ENCODE peak calls at places on chromosome 1, in nine cellular contexts. Y, T, K, J, I, B, H, X and L are unnamed samples.

GRCh38 chr1:162302660-162303344 is 73.9 kb downstream of the SPATA46 start:
- DNase-seq in H (no peak), T (peak), X (no peak), I (peak), Y (no peak), J (no peak), B (no peak), K (no peak), L (no peak)

GRCh38 chr1:15727424-15727823 is 8.6 kb upstream of the SLC25A34 start:
- DNase-seq in B (no peak), I (no peak), T (no peak), H (no peak), J (no peak), X (no peak), K (no peak), Y (no peak), L (no peak)

GRCh38 chr1:63757334-63757733 is 16.5 kb upstream of the ROR1 start:
- DNase-seq in I (no peak), J (no peak), H (no peak), T (no peak), K (no peak), X (no peak), B (no peak), Y (no peak), L (no peak)

GRCh38 chr1:11543392-11543791 is 64.4 kb downstream of the DISP3 start:
- DNase-seq in K (no peak), H (no peak), T (no peak), B (no peak), Y (no peak), J (no peak), I (no peak), X (no peak), L (no peak)

GRCh38 chr1:45230537-45230936 is 24.1 kb upstream of the ZSWIM5 start:
- DNase-seq in B (no peak), Y (no peak), J (no peak), I (no peak), K (no peak), X (peak), T (no peak), H (no peak), L (no peak)

GRCh38 chr1:24910751-24911650 is 19.1 kb downstream of the RUNX3 start:
- DNase-seq in I (no peak), T (peak), X (peak), Y (peak), H (no peak), J (no peak), B (no peak), K (peak), L (no peak)

GRCh38 chr1:99704356-99704816 is 58.5 kb downstream of the PALMD start:
- DNase-seq in X (peak), B (no peak), H (no peak), Y (no peak), J (no peak), K (no peak), I (no peak), T (no peak), L (no peak)

GRCh38 chr1:29260531-29260930 is 24.2 kb downstream of the PTPRU start:
- DNase-seq in X (no peak), K (no peak), Y (no peak), H (no peak), T (no peak), J (peak), I (no peak), B (no peak), L (no peak)

GRCh38 chr1:5119496-5120234 is 465.3 kb downstream of the AJAP1 start:
- DNase-seq in J (no peak), K (no peak), T (no peak), B (no peak), Y (peak), I (no peak), X (no peak), H (no peak), L (no peak)

GRCh38 chr1:38780133-38780532 is 79.4 kb downstream of the RRAGC start:
- DNase-seq in Y (no peak), B (no peak), K (no peak), T (no peak), X (no peak), H (no peak), J (no peak), I (no peak), L (no peak)

GRCh38 chr1:228500143-228500736 is 13.1 kb downstream of the RNF187 start:
- DNase-seq in X (no peak), B (peak), H (no peak), I (no peak), K (no peak), J (no peak), Y (no peak), T (no peak), L (no peak)

GRCh38 chr1:238558156-238558555 is 667.4 kb upstream of the ZP4 start:
- DNase-seq in T (peak), I (no peak), H (no peak), Y (no peak), B (no peak), J (no peak), X (no peak), K (no peak), L (no peak)

GRCh38 chr1:182101415-182102041 is 40.0 kb upstream of the ZNF648 start:
- DNase-seq in K (no peak), J (no peak), I (no peak), T (peak), X (peak), Y (no peak), B (no peak), H (no peak), L (no peak)

GRCh38 chr1:157198619-157199420 is 60.6 kb upstream of the ETV3 start:
- DNase-seq in T (no peak), K (no peak), J (no peak), Y (no peak), I (no peak), H (no peak), X (no peak), B (no peak), L (no peak)

GRCh38 chr1:40944841-40945430 is 34.6 kb upstream of the CTPS1 start:
- DNase-seq in K (no peak), X (no peak), Y (no peak), T (peak), J (no peak), H (no peak), I (peak), B (no peak), L (no peak)

GRCh38 chr1:27416387-27417111 is 24.1 kb downstream of the GPR3 start:
- DNase-seq in X (peak), I (no peak), Y (peak), H (no peak), K (no peak), T (peak), B (peak), J (no peak), L (peak)

GRCh38 chr1:224340711-224341384 is 10.9 kb upstream of the NVL start:
- DNase-seq in H (no peak), X (peak), J (peak), I (no peak), T (no peak), K (no peak), B (no peak), Y (peak), L (no peak)

GRCh38 chr1:222781251-222781650 is 33.6 kb upstream of the DISP1 start:
- DNase-seq in Y (no peak), X (no peak), H (no peak), B (no peak), J (no peak), T (no peak), K (no peak), I (no peak), L (no peak)

GRCh38 chr1:220843481-220844011 is 35.7 kb upstream of the HLX start:
- DNase-seq in J (no peak), K (no peak), B (no peak), H (no peak), Y (no peak), X (no peak), T (peak), I (no peak), L (no peak)

DNA sequence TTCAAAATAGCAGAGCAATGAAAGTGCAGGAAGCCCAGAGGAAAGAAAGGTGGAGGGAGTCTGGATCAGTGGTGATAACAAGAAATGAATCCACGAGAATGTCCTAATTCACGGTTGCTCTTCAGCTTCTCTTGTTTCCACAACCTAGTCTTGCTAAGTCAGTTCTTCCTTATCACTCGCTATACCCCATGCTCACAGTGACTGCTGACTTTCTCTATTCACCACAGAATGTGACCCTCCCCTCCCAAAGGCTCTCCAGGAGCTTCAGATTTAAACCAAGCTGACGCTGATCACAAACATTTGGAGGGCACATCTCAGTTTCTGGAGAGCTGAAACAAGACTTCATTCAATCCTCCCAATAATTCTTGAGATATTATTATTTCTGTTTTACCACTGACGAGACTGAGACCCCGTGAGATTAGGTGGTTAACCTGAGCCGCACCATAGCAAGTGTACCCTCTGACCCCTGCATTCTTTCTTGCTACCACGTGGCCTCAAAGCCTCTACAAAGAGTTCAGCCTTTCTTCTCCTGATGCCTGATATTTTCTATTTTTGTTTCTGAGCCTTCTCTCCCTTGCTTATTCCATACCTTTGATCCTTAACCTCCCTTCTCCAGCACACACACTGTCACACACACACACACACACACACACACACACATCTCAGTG is 10.7 kb upstream of the CCN1 start:
- DNase-seq in J (no peak), I (no peak), H (no peak), B (no peak), Y (no peak), T (no peak), K (no peak), X (no peak), L (no peak)
- H3K27ac ChIP-seq in J (peak), I (peak), H (peak), B (peak), Y (no peak), T (peak), K (no peak), X (peak), L (no peak)

GRCh38 chr1:3330771-3331245 is 123.7 kb upstream of the ARHGEF16 start:
- DNase-seq in X (no peak), Y (no peak), B (no peak), I (no peak), H (no peak), J (no peak), T (no peak), K (no peak), L (no peak)
- H3K27ac ChIP-seq in X (no peak), Y (no peak), B (peak), I (no peak), H (no peak), J (no peak), T (no peak), K (no peak), L (no peak)

DNA sequence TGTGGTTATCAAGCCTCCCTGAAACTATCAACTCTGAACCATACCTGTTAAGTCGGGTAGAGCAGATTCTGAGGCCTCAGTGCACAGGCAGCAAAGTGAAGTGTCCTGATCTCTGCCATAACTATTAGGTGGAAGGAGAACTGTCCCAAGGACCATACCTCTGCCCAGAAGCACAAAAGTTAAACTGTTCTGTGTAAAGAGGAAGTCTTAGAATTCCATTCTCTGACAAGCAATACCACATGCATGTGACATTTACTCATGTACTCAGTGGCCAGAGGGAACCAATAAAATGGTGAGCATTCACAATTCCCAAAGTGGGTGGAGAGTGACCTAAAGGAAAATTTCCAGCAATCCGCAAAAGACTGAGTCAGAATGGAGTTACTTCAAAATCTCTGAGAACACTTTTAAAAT is 61.0 kb downstream of the TOR3A start:
- DNase-seq in I (peak), H (peak), Y (peak), J (no peak), K (no peak), T (peak), X (no peak), B (no peak), L (no peak)
- H3K27ac ChIP-seq in I (peak), H (peak), Y (peak), J (peak), K (no peak), T (peak), X (peak), B (no peak), L (no peak)

DNA sequence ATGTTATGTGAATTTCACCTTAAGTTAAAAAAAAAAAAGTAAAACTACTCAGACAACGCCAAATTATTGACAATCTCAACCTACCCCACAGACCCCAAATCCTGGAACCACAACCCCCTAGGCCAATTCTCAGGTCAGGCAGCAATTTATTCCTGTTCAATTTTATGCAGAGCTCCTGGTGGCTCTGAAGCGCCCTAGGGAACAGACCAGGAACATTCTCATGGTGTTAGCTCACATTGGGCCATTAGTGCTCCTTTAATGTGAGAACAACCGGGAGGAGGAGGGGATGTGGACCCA is 442 bp upstream of the PSEN2 start:
- DNase-seq in T (no peak), J (no peak), Y (no peak), B (no peak), I (no peak), X (no peak), K (no peak), H (no peak), L (no peak)
- H3K27ac ChIP-seq in T (no peak), J (peak), Y (peak), B (peak), I (no peak), X (peak), K (no peak), H (peak), L (peak)

GRCh38 chr1:6460349-6461236 is 5.4 kb downstream of the TNFRSF25 start:
- DNase-seq in K (peak), X (no peak), B (no peak), T (no peak), H (no peak), J (no peak), I (no peak), Y (no peak), L (no peak)
- H3K27ac ChIP-seq in K (peak), X (peak), B (no peak), T (no peak), H (no peak), J (no peak), I (no peak), Y (no peak), L (no peak)